ENCODE peak calls at places on chromosomes 2 and 18, in four cellular contexts. One of them, this sample, is unnamed.

GRCh38 chr2:144414324-144414845 is 105.5 kb downstream of the ZEB2 start:
- DNase-seq in GM12891: no peak
- DNase-seq in GM12878: no peak
- DNase-seq in K562: no peak
- DNase-seq in this sample: peak

GRCh38 chr2:179410552-179411356 is 146.1 kb upstream of the SESTD1 start:
- DNase-seq in K562: peak
- DNase-seq in GM12878: no peak
- DNase-seq in GM12891: peak
- DNase-seq in this sample: peak

GRCh38 chr18:57970356-57971095 is 73.5 kb upstream of the NEDD4L start:
- DNase-seq in GM12878: no peak
- DNase-seq in GM12891: no peak
- DNase-seq in K562: peak
- DNase-seq in this sample: no peak

GRCh38 chr2:72145658-72146329 is 1.9 kb downstream of the CYP26B1 start:
- DNase-seq in GM12891: no peak
- DNase-seq in K562: no peak
- DNase-seq in GM12878: no peak
- DNase-seq in this sample: no peak

GRCh38 chr2:85133751-85134254 is 611 bp downstream of the TCF7L1 start:
- DNase-seq in GM12891: peak
- DNase-seq in GM12878: no peak
- DNase-seq in K562: no peak
- DNase-seq in this sample: no peak

GRCh38 chr2:1728821-1729220 is 15.5 kb downstream of the PXDN start:
- DNase-seq in GM12891: no peak
- DNase-seq in K562: no peak
- DNase-seq in GM12878: no peak
- DNase-seq in this sample: no peak

GRCh38 chr18:30163573-30163972 is 879.0 kb downstream of the DSC3 start:
- DNase-seq in K562: no peak
- DNase-seq in GM12891: no peak
- DNase-seq in GM12878: no peak
- DNase-seq in this sample: no peak

GRCh38 chr2:191501390-191502168 is 176.4 kb upstream of the NABP1 start:
- DNase-seq in GM12891: no peak
- DNase-seq in GM12878: no peak
- DNase-seq in K562: no peak
- DNase-seq in this sample: no peak

GRCh38 chr2:30300122-30300455 is 68.8 kb downstream of the LBH start:
- DNase-seq in K562: no peak
- DNase-seq in GM12891: no peak
- DNase-seq in GM12878: no peak
- DNase-seq in this sample: no peak

GRCh38 chr2:28904295-28904694 is 9.8 kb downstream of the WDR43 start:
- DNase-seq in K562: no peak
- DNase-seq in GM12891: no peak
- DNase-seq in GM12878: no peak
- DNase-seq in this sample: no peak

GRCh38 chr18:64271264-64271663 is 122.4 kb upstream of the LINC00305 start:
- DNase-seq in K562: no peak
- DNase-seq in GM12878: no peak
- DNase-seq in GM12891: no peak
- DNase-seq in this sample: no peak

GRCh38 chr18:72848534-72849237 is 19.1 kb downstream of the NETO1 start:
- DNase-seq in GM12891: no peak
- DNase-seq in K562: no peak
- DNase-seq in GM12878: no peak
- DNase-seq in this sample: no peak

GRCh38 chr2:207165121-207166038 is at the start of gene KLF7:
- DNase-seq in GM12891: peak
- DNase-seq in K562: no peak
- DNase-seq in GM12878: no peak
- DNase-seq in this sample: peak

GRCh38 chr2:166651080-166651675 is 157.1 kb upstream of the SCN7A start:
- DNase-seq in GM12891: no peak
- DNase-seq in K562: no peak
- DNase-seq in GM12878: no peak
- DNase-seq in this sample: no peak

GRCh38 chr2:174974131-174974530 is 31.1 kb downstream of the CHN1 start:
- DNase-seq in K562: no peak
- DNase-seq in GM12878: no peak
- DNase-seq in GM12891: no peak
- DNase-seq in this sample: no peak

GRCh38 chr2:172090947-172091625 is 5.8 kb downstream of the DLX1 start:
- DNase-seq in GM12891: no peak
- DNase-seq in K562: no peak
- DNase-seq in GM12878: no peak
- DNase-seq in this sample: no peak

GRCh38 chr2:102052367-102052764 is 60.6 kb downstream of the IL1R2 start:
- DNase-seq in GM12878: no peak
- DNase-seq in K562: no peak
- DNase-seq in GM12891: no peak
- DNase-seq in this sample: no peak

GRCh38 chr2:158998486-158999248 is 30.2 kb downstream of the TANC1 start:
- DNase-seq in GM12878: no peak
- DNase-seq in K562: no peak
- DNase-seq in GM12891: no peak
- DNase-seq in this sample: no peak

GRCh38 chr18:55220523-55220922 is 261.3 kb upstream of the CCDC68 start:
- DNase-seq in GM12891: no peak
- DNase-seq in K562: no peak
- DNase-seq in GM12878: peak
- DNase-seq in this sample: no peak

GRCh38 chr2:23549821-23550535 is 165.0 kb downstream of the KLHL29 start:
- DNase-seq in GM12891: no peak
- DNase-seq in K562: no peak
- DNase-seq in GM12878: no peak
- DNase-seq in this sample: no peak

GRCh38 chr2:163662141-163662780 is 73.5 kb downstream of the FIGN start:
- DNase-seq in GM12878: no peak
- DNase-seq in K562: no peak
- DNase-seq in GM12891: no peak
- DNase-seq in this sample: no peak

GRCh38 chr2:118632921-118633320 is 214.5 kb downstream of the EN1 start:
- DNase-seq in K562: peak
- DNase-seq in GM12878: no peak
- DNase-seq in GM12891: no peak
- DNase-seq in this sample: no peak

GRCh38 chr2:46679761-46680160 is 200.4 kb downstream of the TMEM247 start:
- DNase-seq in GM12891: no peak
- DNase-seq in GM12878: no peak
- DNase-seq in K562: no peak
- DNase-seq in this sample: no peak

GRCh38 chr18:76943542-76944339 is 121.4 kb downstream of the ZNF236 start:
- DNase-seq in GM12878: no peak
- DNase-seq in GM12891: no peak
- DNase-seq in K562: no peak
- DNase-seq in this sample: peak

GRCh38 chr18:77130229-77131099 is 2.1 kb downstream of the MBP start:
- DNase-seq in GM12878: no peak
- DNase-seq in K562: no peak
- DNase-seq in GM12891: no peak
- DNase-seq in this sample: no peak

GRCh38 chr2:175690113-175690716 is 311.9 kb downstream of the LNPK start:
- DNase-seq in GM12891: peak
- DNase-seq in K562: peak
- DNase-seq in GM12878: peak
- DNase-seq in this sample: peak

GRCh38 chr18:74905245-74905644 is 303.7 kb downstream of the PTGR3 start:
- DNase-seq in GM12891: no peak
- DNase-seq in K562: no peak
- DNase-seq in GM12878: no peak
- DNase-seq in this sample: no peak

GRCh38 chr2:164458801-164459200 is 162.5 kb downstream of the GRB14 start:
- DNase-seq in K562: no peak
- DNase-seq in GM12878: no peak
- DNase-seq in GM12891: no peak
- DNase-seq in this sample: no peak

GRCh38 chr2:172094319-172095145 is 8.2 kb downstream of the DLX2 start:
- DNase-seq in K562: no peak
- DNase-seq in GM12891: no peak
- DNase-seq in GM12878: no peak
- DNase-seq in this sample: no peak

GRCh38 chr18:25875574-25875973 is 214.8 kb downstream of the SS18 start:
- DNase-seq in K562: no peak
- DNase-seq in GM12891: no peak
- DNase-seq in GM12878: no peak
- DNase-seq in this sample: no peak

GRCh38 chr2:122737429-122738077 is 982.1 kb downstream of the TSN start:
- DNase-seq in GM12878: peak
- DNase-seq in K562: no peak
- DNase-seq in GM12891: no peak
- DNase-seq in this sample: peak

GRCh38 chr2:48114256-48114655 is 208.0 kb upstream of the FBXO11 start:
- DNase-seq in K562: peak
- DNase-seq in GM12891: no peak
- DNase-seq in GM12878: no peak
- DNase-seq in this sample: peak

GRCh38 chr2:183389546-183390080 is 265.4 kb downstream of the NUP35 start:
- DNase-seq in K562: no peak
- DNase-seq in GM12891: no peak
- DNase-seq in GM12878: no peak
- DNase-seq in this sample: no peak

GRCh38 chr18:3214855-3215637 is 4.7 kb downstream of the MYOM1 start:
- DNase-seq in K562: no peak
- DNase-seq in GM12878: no peak
- DNase-seq in GM12891: no peak
- DNase-seq in this sample: no peak

GRCh38 chr18:3212636-3213035 is 7.1 kb downstream of the MYOM1 start:
- DNase-seq in GM12891: no peak
- DNase-seq in GM12878: no peak
- DNase-seq in K562: no peak
- DNase-seq in this sample: no peak

GRCh38 chr18:3213231-3214059 is 6.3 kb downstream of the MYOM1 start:
- DNase-seq in K562: no peak
- DNase-seq in GM12878: no peak
- DNase-seq in GM12891: peak
- DNase-seq in this sample: peak

GRCh38 chr18:3209859-3210569 is 9.8 kb downstream of the MYOM1 start:
- DNase-seq in K562: no peak
- DNase-seq in GM12878: peak
- DNase-seq in GM12891: no peak
- DNase-seq in this sample: no peak

DNA sequence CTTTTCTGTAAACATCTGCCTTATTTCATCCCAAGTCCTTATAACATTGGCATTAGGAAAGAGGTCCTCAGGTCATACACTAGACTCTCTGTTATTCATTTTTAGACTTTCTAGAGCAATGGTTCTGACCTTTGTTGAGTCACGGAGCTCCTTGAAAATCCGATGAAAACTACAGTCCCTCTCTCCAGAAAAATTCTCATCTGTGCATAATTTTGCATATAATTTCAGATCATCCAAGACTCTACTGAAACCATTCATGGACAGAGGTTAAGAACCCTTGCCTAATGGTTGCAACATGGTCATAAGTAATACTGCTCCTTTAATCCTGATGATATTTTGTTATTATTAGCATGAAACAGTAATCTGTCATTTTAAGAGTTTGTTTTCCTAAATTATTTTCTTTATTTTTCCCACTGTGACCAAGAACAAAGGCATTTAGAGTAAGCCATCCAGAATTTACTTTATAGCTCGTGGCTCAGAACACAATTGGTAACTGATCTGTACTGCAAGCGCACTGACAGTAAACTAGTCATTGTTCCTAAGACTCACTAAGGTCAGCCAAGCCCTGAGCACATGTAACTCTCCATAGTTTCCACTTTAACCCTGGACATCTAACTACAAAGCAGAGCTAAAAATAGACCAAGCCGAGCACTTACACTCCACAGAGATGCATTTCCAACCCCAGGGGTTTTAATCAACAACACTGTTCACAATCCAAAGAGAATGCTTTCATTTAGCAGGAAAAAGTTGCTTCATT is 8.4 kb downstream of the MYOM1 start:
- DNase-seq in K562: no peak
- DNase-seq in GM12878: no peak
- DNase-seq in GM12891: no peak
- DNase-seq in this sample: no peak
- TF ChIP-seq SPI1 in K562: no peak
- TF ChIP-seq SPI1 in GM12878: no peak
- TF ChIP-seq SPI1 in GM12891: no peak
- TF ChIP-seq SPI1 in this sample: no peak

GRCh38 chr2:239298126-239298804 is 102.6 kb downstream of the HDAC4 start:
- DNase-seq in GM12891: no peak
- DNase-seq in GM12878: no peak
- DNase-seq in K562: no peak
- DNase-seq in this sample: no peak
- TF ChIP-seq SPI1 in GM12891: no peak
- TF ChIP-seq SPI1 in GM12878: no peak
- TF ChIP-seq SPI1 in K562: no peak
- TF ChIP-seq SPI1 in this sample: no peak

GRCh38 chr2:11398710-11399109 is 54.3 kb upstream of the ROCK2 start:
- DNase-seq in GM12878: no peak
- DNase-seq in K562: no peak
- DNase-seq in GM12891: no peak
- DNase-seq in this sample: no peak
- TF ChIP-seq SPI1 in GM12878: no peak
- TF ChIP-seq SPI1 in K562: no peak
- TF ChIP-seq SPI1 in GM12891: no peak
- TF ChIP-seq SPI1 in this sample: no peak

GRCh38 chr2:169478339-169478738 is 955 bp upstream of the BBS5 start:
- DNase-seq in K562: no peak
- DNase-seq in GM12891: no peak
- DNase-seq in GM12878: no peak
- DNase-seq in this sample: no peak

GRCh38 chr2:169479257-169480078 is at the start of gene BBS5:
- DNase-seq in GM12878: peak
- DNase-seq in K562: peak
- DNase-seq in GM12891: peak
- DNase-seq in this sample: peak

GRCh38 chr2:169476459-169476858 is 2.8 kb upstream of the BBS5 start:
- DNase-seq in GM12891: no peak
- DNase-seq in K562: no peak
- DNase-seq in GM12878: no peak
- DNase-seq in this sample: no peak

GRCh38 chr2:169478745-169479256 is 493 bp upstream of the BBS5 start:
- DNase-seq in GM12891: no peak
- DNase-seq in GM12878: no peak
- DNase-seq in K562: no peak
- DNase-seq in this sample: no peak

DNA sequence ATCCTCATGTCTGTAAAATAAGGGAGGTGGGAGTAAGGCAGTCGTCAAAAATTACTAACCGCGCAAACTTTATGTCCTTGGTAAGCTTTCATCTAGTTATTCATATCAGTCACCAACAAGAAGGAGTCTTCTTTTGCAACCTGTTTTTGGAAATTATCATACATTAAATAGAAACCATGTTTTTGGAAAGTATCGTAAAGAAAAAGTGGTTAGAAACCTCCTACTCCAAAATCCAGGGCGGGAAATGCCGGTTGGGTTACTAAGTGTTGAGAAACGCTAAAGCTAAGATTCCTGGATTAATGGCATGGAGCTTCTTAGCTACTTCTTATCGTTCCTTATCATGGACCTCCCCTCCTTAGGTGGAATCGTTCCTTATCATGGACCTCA is 778 bp downstream of the BBS5 start:
- DNase-seq in K562: no peak
- DNase-seq in GM12891: no peak
- DNase-seq in GM12878: no peak
- DNase-seq in this sample: no peak
- TF ChIP-seq SPI1 in K562: no peak
- TF ChIP-seq SPI1 in GM12891: no peak
- TF ChIP-seq SPI1 in GM12878: no peak
- TF ChIP-seq SPI1 in this sample: no peak